ENCODE peak calls at places on chromosomes 16 and 17, in eight cellular contexts. B is mesenchymal stem cell; U is PC-3; E is heart right ventricle; P is lower lobe of right lung; J is iPS DF 6.9; M is heart left ventricle; Y is naive thymus-derived CD4-positive, alpha-beta T cell. G is an unnamed sample.

GRCh38 chr17:8289103-8289397 is 580 bp downstream of the RANGRF start:
- DNase-seq in M (no peak), E (no peak), P (peak; percentile 87), B (no peak), J (no peak), U (no peak), Y (no peak), G (no peak)

GRCh38 chr16:69410285-69410990 is 14.0 kb upstream of the CYB5B start:
- DNase-seq in J (no peak), U (peak; percentile 78), P (no peak), M (no peak), E (no peak), B (peak; percentile 77), Y (no peak), G (no peak)

GRCh38 chr17:75891022-75891604 is 5.6 kb downstream of the TRIM65 start:
- DNase-seq in B (no peak), J (no peak), U (no peak), Y (no peak), M (no peak), P (no peak), E (no peak), G (no peak)

GRCh38 chr16:29784901-29785500 is 5.5 kb upstream of the KIF22 start:
- DNase-seq in P (peak; percentile 83), Y (peak; percentile 72), U (no peak), B (peak; percentile 77), M (peak; percentile 81), E (peak; percentile 86), J (peak; percentile 86), G (peak; percentile 78)

GRCh38 chr16:20944861-20945390 is 44.4 kb downstream of the LYRM1 start:
- DNase-seq in M (no peak), B (peak; percentile 38), P (no peak), E (no peak), J (no peak), U (peak; percentile 25), Y (peak; percentile 4), G (no peak)

GRCh38 chr16:53056528-53056881 is 1.7 kb downstream of the CHD9 start:
- DNase-seq in Y (no peak), P (no peak), J (no peak), B (peak; percentile 67), M (no peak), U (peak; percentile 52), E (no peak), G (no peak)

GRCh38 chr17:76432712-76433336 is 20.1 kb downstream of the UBE2O start:
- DNase-seq in J (no peak), E (no peak), P (no peak), B (peak; percentile 40), Y (no peak), M (no peak), U (peak; percentile 65), G (no peak)

GRCh38 chr17:55577011-55577586 is 65.8 kb upstream of the SMIM36 start:
- DNase-seq in J (no peak), P (peak; percentile 79), Y (peak; percentile 11), U (peak; percentile 71), M (peak; percentile 40), E (peak; percentile 33), B (peak; percentile 53), G (peak; percentile 29)

GRCh38 chr16:72689851-72690250 is 358.1 kb downstream of the ZFHX3 start:
- DNase-seq in Y (no peak), M (no peak), P (no peak), B (no peak), J (no peak), E (no peak), U (no peak), G (no peak)

GRCh38 chr17:81035389-81036127 is 607 bp downstream of the BAIAP2 start:
- DNase-seq in B (peak; percentile 46), Y (no peak), E (no peak), U (peak; percentile 38), M (no peak), J (no peak), P (peak; percentile 64), G (peak; percentile 22)

GRCh38 chr16:56974549-56975300 is 13.0 kb downstream of the CETP start:
- DNase-seq in M (no peak), E (no peak), P (no peak), U (no peak), J (no peak), Y (no peak), B (no peak), G (no peak)

GRCh38 chr17:49829026-49829425 is 18.8 kb downstream of the TAC4 start:
- DNase-seq in M (no peak), Y (no peak), U (no peak), B (no peak), J (no peak), P (no peak), E (no peak), G (no peak)

GRCh38 chr17:75909051-75909811 is 4.5 kb upstream of the MRPL38 start:
- DNase-seq in Y (no peak), B (no peak), M (no peak), E (no peak), P (no peak), U (no peak), J (no peak), G (no peak)

GRCh38 chr17:19876524-19877161 is 8.9 kb upstream of the ULK2 start:
- DNase-seq in Y (peak; percentile 57), M (peak; percentile 58), P (peak; percentile 80), U (no peak), J (no peak), B (no peak), E (peak; percentile 60), G (peak; percentile 43)

GRCh38 chr17:31926100-31926729 is 10.6 kb upstream of the SUZ12 start:
- DNase-seq in M (no peak), Y (no peak), U (no peak), E (no peak), B (no peak), J (no peak), P (no peak), G (no peak)

GRCh38 chr16:4288148-4288921 is 15.5 kb upstream of the TFAP4 start:
- DNase-seq in P (peak; percentile 88), E (peak; percentile 83), U (peak; percentile 73), M (peak; percentile 78), J (no peak), Y (peak; percentile 86), B (peak; percentile 71), G (peak; percentile 82)

GRCh38 chr17:59620064-59620359 is 317 bp downstream of the CLTC start:
- DNase-seq in J (no peak), M (no peak), P (no peak), Y (no peak), U (no peak), E (no peak), B (no peak), G (no peak)

GRCh38 chr17:59620518-59621259 is 994 bp downstream of the CLTC start:
- DNase-seq in Y (peak; percentile 14), B (peak; percentile 54), E (peak; percentile 35), U (peak; percentile 51), J (no peak), P (peak; percentile 47), M (peak; percentile 48), G (peak; percentile 46)

GRCh38 chr17:59621771-59622170 is 2.1 kb downstream of the CLTC start:
- DNase-seq in U (no peak), J (no peak), E (no peak), P (no peak), M (no peak), Y (no peak), B (no peak), G (no peak)

GRCh38 chr17:59626756-59627155 is 7.1 kb downstream of the CLTC start:
- DNase-seq in P (no peak), E (no peak), M (no peak), U (no peak), J (no peak), B (no peak), Y (no peak), G (no peak)

GRCh38 chr17:59623151-59623550 is 3.5 kb downstream of the CLTC start:
- DNase-seq in Y (no peak), U (no peak), M (no peak), E (no peak), B (no peak), P (no peak), J (no peak), G (no peak)
- H3K4me1 ChIP-seq in Y (peaks cover 49% of the 10 kb centered on the region), U (peaks cover 36% of the 10 kb centered on the region), M (peaks cover 74% of the 10 kb centered on the region), E (peaks cover 75% of the 10 kb centered on the region), B (peaks cover 7% of the 10 kb centered on the region), P (peaks cover 75% of the 10 kb centered on the region), J (no peaks in the 10 kb centered on the region), G (peaks cover 60% of the 10 kb centered on the region)

DNA sequence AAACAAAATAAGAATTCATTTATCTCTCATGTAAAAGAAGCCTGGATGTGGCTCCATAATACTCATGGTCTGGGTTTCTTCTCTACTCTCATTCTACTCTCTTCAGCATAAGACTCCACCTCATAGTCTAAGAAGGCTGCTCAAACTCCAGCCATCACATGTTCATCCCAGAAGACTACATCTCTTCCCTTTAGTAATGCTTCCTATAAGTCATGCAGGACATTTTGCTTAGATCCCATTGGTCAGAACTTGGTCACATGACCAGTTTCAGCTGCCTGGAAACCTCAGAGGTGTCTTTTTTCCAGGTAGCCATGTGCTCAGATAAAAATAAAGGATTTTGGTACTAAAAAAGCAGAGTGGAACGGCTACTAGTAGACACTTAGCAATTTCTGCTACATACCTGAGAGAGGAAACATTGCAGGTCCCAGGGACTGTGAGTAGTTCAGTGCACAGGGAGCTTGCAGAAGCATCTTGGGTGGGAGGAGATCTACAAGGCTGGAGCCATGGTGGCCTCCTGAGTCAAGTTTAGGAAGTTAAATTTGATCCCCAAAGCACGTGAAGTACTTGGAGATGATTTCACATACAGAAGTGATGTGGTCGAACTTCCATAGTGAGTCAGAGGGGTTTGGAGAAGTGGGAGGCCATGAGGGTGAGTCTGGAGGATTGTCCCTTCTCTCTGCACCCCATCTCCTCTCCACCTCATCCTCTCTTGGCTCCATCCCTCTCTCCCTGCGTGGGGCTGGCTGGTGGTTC is 110.2 kb downstream of the CCDC182 start:
- DNase-seq in E (no peak), M (no peak), B (no peak), Y (no peak), J (no peak), P (no peak), U (no peak), G (no peak)
- H3K4me1 ChIP-seq in E (no peaks in the 10 kb centered on the region), M (no peaks in the 10 kb centered on the region), B (no peaks in the 10 kb centered on the region), Y (no peaks in the 10 kb centered on the region), J (peaks cover 2% of the 10 kb centered on the region), P (no peaks in the 10 kb centered on the region), U (peaks cover 4% of the 10 kb centered on the region), G (no peaks in the 10 kb centered on the region)

GRCh38 chr16:85206472-85207356 is 94.4 kb upstream of the CIBAR2 start:
- DNase-seq in M (peak; percentile 77), E (peak; percentile 84), J (no peak), B (peak; percentile 86), U (no peak), P (peak; percentile 70), Y (no peak), G (no peak)
- H3K4me1 ChIP-seq in M (peaks cover 58% of the 10 kb centered on the region), E (peaks cover 67% of the 10 kb centered on the region), J (peaks cover 21% of the 10 kb centered on the region), B (peaks cover 72% of the 10 kb centered on the region), U (peaks cover 8% of the 10 kb centered on the region), P (peaks cover 34% of the 10 kb centered on the region), Y (no peaks in the 10 kb centered on the region), G (no peaks in the 10 kb centered on the region)

DNA sequence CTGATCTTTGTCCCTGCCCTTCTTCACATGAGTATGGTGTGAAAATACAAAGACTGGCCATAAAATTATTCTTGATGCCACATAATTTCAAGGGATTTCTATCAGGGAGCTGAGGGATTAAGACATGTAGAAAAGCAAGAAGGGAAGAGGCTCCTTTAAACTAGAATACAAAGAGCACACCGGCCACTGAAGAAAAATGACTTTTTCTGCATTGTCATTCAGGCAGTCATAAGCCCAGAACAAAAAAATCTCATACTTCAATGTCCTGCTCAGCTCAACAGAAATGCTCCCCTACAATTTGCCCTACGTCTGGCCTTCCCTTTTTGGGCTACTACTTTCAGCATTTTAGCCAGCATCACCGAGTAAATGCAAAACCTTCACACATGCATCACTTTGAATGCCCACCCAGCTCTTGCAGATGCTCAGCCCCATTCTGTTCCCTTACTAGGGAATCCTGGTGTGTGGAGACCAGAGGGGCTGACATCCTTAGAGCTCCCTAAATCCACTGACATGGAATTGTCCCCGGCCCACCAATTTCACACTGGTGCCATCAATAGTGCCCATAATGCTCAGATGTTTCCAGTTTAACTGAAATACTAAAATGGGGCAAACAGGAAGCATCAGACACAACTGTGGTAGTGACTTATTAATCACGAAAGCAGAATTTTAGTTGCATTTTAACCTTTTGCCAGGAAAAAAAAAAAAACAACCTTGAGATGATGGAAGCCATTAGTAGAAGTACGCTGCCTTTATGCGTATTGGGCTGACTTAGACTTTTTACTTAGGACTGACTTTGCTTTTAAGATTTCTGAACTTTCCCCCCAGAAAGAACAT is 2.7 kb downstream of the MAP3K14 start:
- DNase-seq in M (no peak), E (no peak), Y (no peak), P (no peak), U (no peak), B (no peak), J (no peak), G (no peak)
- H3K4me1 ChIP-seq in M (peaks cover 75% of the 10 kb centered on the region), E (peaks cover 74% of the 10 kb centered on the region), Y (peaks cover 53% of the 10 kb centered on the region), P (peaks cover 78% of the 10 kb centered on the region), U (peaks cover 73% of the 10 kb centered on the region), B (peaks cover 37% of the 10 kb centered on the region), J (no peaks in the 10 kb centered on the region), G (peaks cover 75% of the 10 kb centered on the region)

G was measured in CD8-positive, alpha-beta T cell.